ENCODE peak calls at places on chromosome 22, in five cellular contexts. R is NCI-H1092; X is CD4-positive, alpha-beta memory T cell; W is activated CD4-positive, alpha-beta T cell treated with anti-CD3 and anti-CD28 coated beads, Interleukin-2, amount 50 U/mL, for 4 hours; U is cardiac septum. H is an unnamed sample.

GRCh38 chr22:24240381-24240780 is 4.5 kb downstream of the GGT5 start:
- DNase-seq in X (no peak), U (no peak), W (no peak), R (no peak), H (no peak)

GRCh38 chr22:49853981-49854791 is 542 bp downstream of the ZBED4 start:
- DNase-seq in W (no peak), R (no peak), U (no peak), X (no peak), H (no peak)

GRCh38 chr22:47260551-47260950 is 498.1 kb downstream of the TBC1D22A start:
- DNase-seq in W (no peak), X (no peak), U (peak), R (no peak), H (no peak)

GRCh38 chr22:38879102-38879729 is 7.2 kb upstream of the CBX6 start:
- DNase-seq in X (no peak), R (no peak), U (peak), W (no peak), H (no peak)

GRCh38 chr22:24088796-24089195 is 77.7 kb downstream of the CABIN1 start:
- DNase-seq in X (no peak), R (no peak), U (peak), W (no peak), H (no peak)

GRCh38 chr22:32947581-32947980 is 110.6 kb downstream of the SYN3 start:
- DNase-seq in R (no peak), U (no peak), X (no peak), W (no peak), H (no peak)

GRCh38 chr22:46036558-46037408 is 59.8 kb upstream of the WNT7B start:
- DNase-seq in X (peak), R (no peak), U (no peak), W (peak), H (peak)

GRCh38 chr22:31019276-31019930 is 50.3 kb downstream of the TUG1 start:
- DNase-seq in X (no peak), W (no peak), U (peak), R (no peak), H (no peak)

GRCh38 chr22:36208162-36208765 is 6.7 kb upstream of the APOL4 start:
- DNase-seq in R (no peak), W (no peak), X (no peak), U (no peak), H (no peak)

GRCh38 chr22:43670545-43670944 is 141.6 kb downstream of the EFCAB6 start:
- DNase-seq in U (no peak), R (no peak), X (no peak), W (no peak), H (no peak)

GRCh38 chr22:33687464-33687863 is 232.8 kb downstream of the LARGE1 start:
- DNase-seq in X (no peak), R (no peak), U (no peak), W (no peak), H (no peak)

GRCh38 chr22:19942071-19942885 is 660 bp upstream of the TXNRD2 start:
- DNase-seq in W (no peak), U (no peak), X (no peak), R (no peak), H (no peak)

GRCh38 chr22:35393116-35394010 is 6.6 kb upstream of the MCM5 start:
- DNase-seq in X (no peak), R (no peak), U (no peak), W (no peak), H (no peak)

GRCh38 chr22:30115705-30116104 is 35.4 kb downstream of the HORMAD2 start:
- DNase-seq in X (no peak), W (no peak), R (no peak), U (no peak), H (no peak)

GRCh38 chr22:41613456-41613855 is 7.4 kb downstream of the DESI1 start:
- DNase-seq in R (no peak), U (no peak), X (no peak), W (no peak), H (no peak)

GRCh38 chr22:21075516-21076138 is 29.9 kb downstream of the LRRC74B start:
- DNase-seq in R (no peak), W (no peak), U (no peak), X (no peak), H (no peak)

GRCh38 chr22:28369849-28370248 is 309.8 kb downstream of the TTC28 start:
- DNase-seq in X (no peak), U (no peak), R (no peak), W (no peak), H (no peak)

GRCh38 chr22:37303821-37304274 is 21.5 kb downstream of the CYTH4 start:
- DNase-seq in X (no peak), W (peak), R (no peak), U (no peak), H (peak)

GRCh38 chr22:43390166-43390565 is 21.6 kb upstream of the MPPED1 start:
- DNase-seq in X (no peak), U (no peak), W (no peak), R (no peak), H (no peak)

GRCh38 chr22:46362221-46362933 is 26.9 kb downstream of the TRMU start:
- DNase-seq in R (no peak), U (no peak), X (no peak), W (no peak), H (no peak)

GRCh38 chr22:30481711-30482110 is 9.9 kb upstream of the SEC14L3 start:
- DNase-seq in W (no peak), U (no peak), R (no peak), X (no peak), H (no peak)

GRCh38 chr22:50186789-50187523 is 1.2 kb downstream of the TRABD start:
- DNase-seq in U (peak), R (no peak), X (no peak), W (no peak), H (no peak)

GRCh38 chr22:44845796-44846720 is 93.7 kb downstream of the ARHGAP8 start:
- DNase-seq in R (no peak), U (no peak), W (no peak), X (no peak), H (no peak)

GRCh38 chr22:37172266-37173245 is 15.5 kb downstream of the C1QTNF6 start:
- DNase-seq in U (peak), X (no peak), R (no peak), W (no peak), H (no peak)

GRCh38 chr22:41535244-41535643 is 9.0 kb downstream of the POLR3H start:
- DNase-seq in X (no peak), R (no peak), W (no peak), U (no peak), H (no peak)

GRCh38 chr22:39567135-39567946 is 3.2 kb upstream of the CACNA1I start:
- DNase-seq in W (peak), R (no peak), X (peak), U (no peak), H (no peak)

GRCh38 chr22:23889620-23890019 is 4.6 kb upstream of the MIF start:
- DNase-seq in R (no peak), X (no peak), W (no peak), U (no peak), H (no peak)

GRCh38 chr22:43365715-43366440 is 22.7 kb upstream of the SCUBE1 start:
- DNase-seq in U (peak), X (no peak), W (no peak), R (no peak), H (no peak)

GRCh38 chr22:32829451-32829851 is 27.9 kb downstream of the TIMP3 start:
- DNase-seq in R (no peak), W (no peak), X (no peak), U (no peak), H (no peak)

GRCh38 chr22:37326726-37327125 is 44.4 kb downstream of the CYTH4 start:
- DNase-seq in W (no peak), R (no peak), X (no peak), U (no peak), H (no peak)

GRCh38 chr22:27124336-27125023 is 467.1 kb downstream of the MIAT start:
- DNase-seq in R (no peak), X (no peak), W (no peak), U (no peak), H (no peak)

GRCh38 chr22:39920134-39920743 is 19.4 kb downstream of the GRAP2 start:
- DNase-seq in R (no peak), W (peak), U (no peak), X (no peak), H (peak)

GRCh38 chr22:43993072-43993760 is 30.9 kb upstream of the PARVB start:
- DNase-seq in W (peak), U (no peak), R (no peak), X (peak), H (peak)

H was measured in stimulated activated CD4-positive, alpha-beta T cell treated with anti-CD3 and anti-CD28 coated beads, TNF-alpha, amount 100 ng/mL, for 48 hours.